ENCODE peak calls at places on chromosomes 11 and 22, in six cellular contexts. One of them, this sample, is unnamed.

GRCh38 chr22:50672471-50673230 is at the start of gene SHANK3:
- DNase-seq in SHP77: no peak
- DNase-seq in activated gamma-delta T cell: no peak
- DNase-seq in epithelial cell of esophagus: no peak
- DNase-seq in fibroblast of lung: no peak
- DNase-seq in GM12865: no peak
- DNase-seq in this sample: no peak

GRCh38 chr11:112296044-112296443 is 35.4 kb upstream of the PLET1 start:
- DNase-seq in fibroblast of lung: no peak
- DNase-seq in activated gamma-delta T cell: no peak
- DNase-seq in epithelial cell of esophagus: no peak
- DNase-seq in GM12865: no peak
- DNase-seq in SHP77: no peak
- DNase-seq in this sample: no peak

GRCh38 chr11:85709983-85710382 is 24.0 kb upstream of the CCDC89 start:
- DNase-seq in GM12865: no peak
- DNase-seq in SHP77: no peak
- DNase-seq in fibroblast of lung: no peak
- DNase-seq in epithelial cell of esophagus: no peak
- DNase-seq in activated gamma-delta T cell: no peak
- DNase-seq in this sample: no peak

GRCh38 chr22:49929553-49929979 is 11.1 kb downstream of the CRELD2 start:
- DNase-seq in activated gamma-delta T cell: peak
- DNase-seq in epithelial cell of esophagus: peak
- DNase-seq in SHP77: peak
- DNase-seq in fibroblast of lung: no peak
- DNase-seq in GM12865: peak
- DNase-seq in this sample: no peak

GRCh38 chr22:44195189-44195871 is 14.6 kb downstream of the PARVG start:
- DNase-seq in fibroblast of lung: no peak
- DNase-seq in SHP77: no peak
- DNase-seq in GM12865: peak
- DNase-seq in epithelial cell of esophagus: no peak
- DNase-seq in activated gamma-delta T cell: no peak
- DNase-seq in this sample: no peak

GRCh38 chr22:29146101-29146560 is 59.6 kb upstream of the EMID1 start:
- DNase-seq in SHP77: no peak
- DNase-seq in activated gamma-delta T cell: no peak
- DNase-seq in fibroblast of lung: no peak
- DNase-seq in GM12865: no peak
- DNase-seq in epithelial cell of esophagus: no peak
- DNase-seq in this sample: no peak

GRCh38 chr22:22348127-22348814 is 103.7 kb downstream of the VPREB1 start:
- DNase-seq in SHP77: peak
- DNase-seq in fibroblast of lung: no peak
- DNase-seq in activated gamma-delta T cell: no peak
- DNase-seq in epithelial cell of esophagus: peak
- DNase-seq in GM12865: peak
- DNase-seq in this sample: no peak

GRCh38 chr22:30947821-30948454 is 20.6 kb downstream of the MORC2 start:
- DNase-seq in fibroblast of lung: peak
- DNase-seq in activated gamma-delta T cell: no peak
- DNase-seq in SHP77: no peak
- DNase-seq in epithelial cell of esophagus: peak
- DNase-seq in GM12865: peak
- DNase-seq in this sample: peak

GRCh38 chr11:76380161-76380976 is 563 bp downstream of the THAP12 start:
- DNase-seq in fibroblast of lung: peak
- DNase-seq in activated gamma-delta T cell: peak
- DNase-seq in SHP77: no peak
- DNase-seq in epithelial cell of esophagus: peak
- DNase-seq in GM12865: peak
- DNase-seq in this sample: peak

This sample was measured in HFFc6.